ENCODE peak calls at places on chromosome 7, in seven cellular contexts. L is posterior vena cava; V is left cardiac atrium; P is NCI-H1105; E is B cell; D is activated effector memory CD4-positive, alpha-beta T cell treated with anti-CD3 and anti-CD28 coated beads, Interleukin-2, amount 50 U/mL, for 16 hours; C is stimulated activated CD4-positive, alpha-beta T cell treated with anti-CD3 and anti-CD28 coated beads, Interleukin-12 subunit alpha, Interleukin-12 subunit beta, amount 100 ng/mL, for 4 hours. T is an unnamed sample.

GRCh38 chr7:101924171-101924570 is 106.7 kb downstream of the CUX1 start:
- DNase-seq in V (no peak), C (no peak), E (no peak), P (no peak), L (peak), D (no peak), T (no peak)

GRCh38 chr7:36546331-36546730 is 156.7 kb downstream of the ANLN start:
- DNase-seq in L (no peak), C (no peak), P (no peak), E (no peak), D (no peak), V (no peak), T (no peak)

GRCh38 chr7:17058568-17058967 is 176.8 kb upstream of the AGR3 start:
- DNase-seq in L (no peak), D (no peak), C (no peak), E (no peak), V (no peak), P (no peak), T (no peak)

GRCh38 chr7:157540020-157540419 is 203.2 kb downstream of the DNAJB6 start:
- DNase-seq in V (peak), L (peak), C (no peak), E (no peak), P (no peak), D (peak), T (no peak)

GRCh38 chr7:132121987-132122386 is 454.3 kb downstream of the PLXNA4 start:
- DNase-seq in L (no peak), V (no peak), P (no peak), D (no peak), C (no peak), E (no peak), T (no peak)

GRCh38 chr7:17939111-17939669 is 1.1 kb downstream of the SNX13 start:
- DNase-seq in E (peak), C (no peak), P (no peak), L (no peak), V (no peak), D (no peak), T (no peak)

GRCh38 chr7:94513565-94513860 is 3.9 kb downstream of the CASD1 start:
- DNase-seq in V (no peak), P (no peak), L (no peak), C (no peak), D (no peak), E (no peak), T (peak)

GRCh38 chr7:104230606-104231005 is 22.8 kb upstream of the ORC5 start:
- DNase-seq in P (peak), D (no peak), E (no peak), L (no peak), V (no peak), C (no peak), T (peak)

GRCh38 chr7:159046300-159046699 is 98.4 kb downstream of the VIPR2 start:
- DNase-seq in E (no peak), C (no peak), D (no peak), P (no peak), V (no peak), L (no peak), T (no peak)

GRCh38 chr7:43838201-43838659 is 31.1 kb downstream of the MRPS24 start:
- DNase-seq in D (no peak), L (no peak), C (no peak), E (no peak), V (no peak), P (no peak), T (no peak)

GRCh38 chr7:55377162-55377810 is 12.1 kb downstream of the LANCL2 start:
- DNase-seq in C (no peak), D (no peak), P (no peak), V (no peak), E (no peak), L (no peak), T (no peak)

GRCh38 chr7:88867158-88867557 is 71.6 kb upstream of the TEX47 start:
- DNase-seq in C (no peak), D (no peak), L (no peak), V (no peak), P (no peak), E (no peak), T (no peak)

GRCh38 chr7:2082357-2083038 is 150.2 kb downstream of the MAD1L1 start:
- DNase-seq in L (no peak), P (no peak), C (no peak), E (no peak), V (peak), D (no peak), T (no peak)

GRCh38 chr7:95435422-95435780 is 573 bp upstream of the PON2 start:
- DNase-seq in V (peak), C (no peak), P (no peak), D (no peak), L (no peak), E (no peak), T (no peak)

GRCh38 chr7:7201583-7202374 is 19.4 kb downstream of the C1GALT1 start:
- DNase-seq in D (peak), L (no peak), E (peak), P (no peak), V (no peak), C (peak), T (no peak)

GRCh38 chr7:75854233-75854632 is 24.6 kb upstream of the RHBDD2 start:
- DNase-seq in V (no peak), P (no peak), C (no peak), E (no peak), L (no peak), D (no peak), T (no peak)

GRCh38 chr7:92785923-92786322 is 50.5 kb downstream of the CDK6 start:
- DNase-seq in V (no peak), L (no peak), E (no peak), D (no peak), P (no peak), C (no peak), T (no peak)

GRCh38 chr7:98202367-98203195 is 8.7 kb upstream of the BHLHA15 start:
- DNase-seq in V (no peak), P (no peak), E (peak), L (no peak), D (peak), C (peak), T (no peak)

GRCh38 chr7:1020849-1021251 is 23.5 kb upstream of the GPR146 start:
- DNase-seq in L (no peak), V (no peak), C (no peak), D (no peak), P (no peak), E (no peak), T (no peak)

GRCh38 chr7:105787793-105788192 is 88.6 kb downstream of the ATXN7L1 start:
- DNase-seq in C (no peak), P (no peak), L (no peak), D (no peak), E (no peak), V (no peak), T (no peak)

GRCh38 chr7:157513162-157513621 is 176.4 kb downstream of the DNAJB6 start:
- DNase-seq in C (no peak), V (no peak), P (no peak), E (no peak), L (peak), D (peak), T (no peak)

GRCh38 chr7:80900583-80901576 is 18.0 kb downstream of the SEMA3C start:
- DNase-seq in D (no peak), L (no peak), P (no peak), C (no peak), E (no peak), V (no peak), T (no peak)

GRCh38 chr7:100614308-100614861 is 2.0 kb downstream of the MOSPD3 start:
- DNase-seq in D (no peak), L (no peak), E (no peak), C (no peak), P (no peak), V (no peak), T (no peak)

GRCh38 chr7:983182-984071 is 446 bp downstream of the CYP2W1 start:
- DNase-seq in P (no peak), E (no peak), D (no peak), V (no peak), L (no peak), C (no peak), T (no peak)

GRCh38 chr7:95596183-95597135 is at the start of gene PDK4:
- DNase-seq in L (peak), P (no peak), C (no peak), V (peak), D (no peak), E (peak), T (peak)

T was measured in NCI-H2029 treated with DMSO at 0.1 percent for 48 hours.